ENCODE peak calls at places on chromosomes 4 and X, in five cellular contexts. L is cardiac fibroblast; E is activated CD4-positive, CD25-positive, alpha-beta regulatory T cell; T is tibial artery; P is psoas muscle. Y is an unnamed sample.

GRCh38 chr4:19438228-19438627 is 813.5 kb upstream of the SLIT2 start:
- DNase-seq in L (peak), E (no peak), T (no peak), P (no peak), Y (no peak)

GRCh38 chrX:49192722-49193328 is 6.7 kb upstream of the PRICKLE3 start:
- DNase-seq in L (peak), E (no peak), T (no peak), P (no peak), Y (no peak)

GRCh38 chr4:150078996-150079581 is 844 bp downstream of the DCLK2 start:
- DNase-seq in L (peak), E (no peak), T (peak), P (peak), Y (peak)

GRCh38 chr4:5330339-5330738 is 279.1 kb downstream of the STK32B start:
- DNase-seq in L (no peak), E (no peak), T (no peak), P (no peak), Y (no peak)

GRCh38 chr4:175443547-175443946 is 368.5 kb downstream of the GPM6A start:
- DNase-seq in L (no peak), E (no peak), T (no peak), P (no peak), Y (no peak)

GRCh38 chrX:92247076-92247475 is 467.9 kb downstream of the PCDH11X start:
- DNase-seq in L (peak), E (no peak), T (no peak), P (no peak), Y (no peak)

GRCh38 chr4:77104405-77105292 is 28.9 kb upstream of the CCNI start:
- DNase-seq in L (peak), E (no peak), T (peak), P (peak), Y (no peak)

GRCh38 chr4:624705-625590 is at the start of gene PDE6B:
- DNase-seq in L (no peak), E (no peak), T (peak), P (no peak), Y (no peak)

GRCh38 chr4:1344696-1345095 is 2.3 kb upstream of the UVSSA start:
- DNase-seq in L (no peak), E (no peak), T (no peak), P (no peak), Y (no peak)

GRCh38 chrX:109840585-109840984 is 107.5 kb upstream of the ACSL4 start:
- DNase-seq in L (peak), E (no peak), T (peak), P (no peak), Y (no peak)

GRCh38 chrX:31038585-31039326 is 33.1 kb downstream of the FTHL17 start:
- DNase-seq in L (peak), E (no peak), T (no peak), P (no peak), Y (peak)

GRCh38 chr4:105902550-105903262 is 7.4 kb downstream of the NPNT start:
- DNase-seq in L (no peak), E (no peak), T (no peak), P (no peak), Y (no peak)

GRCh38 chr4:123943976-123944375 is 547.4 kb downstream of the SPRY1 start:
- DNase-seq in L (peak), E (no peak), T (no peak), P (no peak), Y (no peak)

GRCh38 chr4:96525901-96526300 is 686.0 kb downstream of the PDHA2 start:
- DNase-seq in L (no peak), E (no peak), T (no peak), P (no peak), Y (no peak)

GRCh38 chr4:173333658-173334084 is 487 bp downstream of the HMGB2 start:
- DNase-seq in L (no peak), E (peak), T (peak), P (peak), Y (no peak)

GRCh38 chrX:84248226-84248625 is 60.2 kb upstream of the RPS6KA6 start:
- DNase-seq in L (peak), E (no peak), T (no peak), P (no peak), Y (no peak)

Y was measured in memory B cell.